ENCODE peak calls at places on chromosomes 6 and 20, in nine cellular contexts. D is psoas muscle; Y is astrocyte; A is CD8-positive, alpha-beta T cell; I is fibroblast of lung; B is GM12865; H is ovary; Q is Panc1; T is mammary epithelial cell. Z is an unnamed sample.

GRCh38 chr6:33846226-33846625 is 42.4 kb upstream of the MLN start:
- DNase-seq in B (no peak), Q (no peak), Y (no peak), D (no peak), I (no peak), H (no peak), T (peak; percentile 78), A (no peak), Z (no peak)

GRCh38 chr6:41625442-41625841 is 12.8 kb upstream of the MDFI start:
- DNase-seq in H (no peak), T (peak; percentile 79), A (peak; percentile 16), Q (no peak), Y (no peak), I (no peak), D (peak; percentile 39), B (no peak), Z (peak; percentile 48)

GRCh38 chr6:71330501-71330900 is 41.9 kb downstream of the OGFRL1 start:
- DNase-seq in A (no peak), H (no peak), I (no peak), D (no peak), Y (no peak), T (no peak), Q (no peak), B (no peak), Z (no peak)

GRCh38 chr6:43005844-43006243 is 7.9 kb downstream of the MEA1 start:
- DNase-seq in Q (no peak), T (no peak), B (no peak), I (no peak), H (no peak), D (no peak), A (no peak), Y (no peak), Z (no peak)

GRCh38 chr6:106103728-106104109 is 17.6 kb downstream of the PRDM1 start:
- DNase-seq in H (no peak), A (peak; percentile 45), Y (no peak), D (no peak), I (no peak), Q (no peak), B (peak; percentile 82), T (peak; percentile 59), Z (no peak)

GRCh38 chr6:12288844-12289654 is 1.1 kb upstream of the EDN1 start:
- DNase-seq in B (peak; percentile 79), D (no peak), Y (peak; percentile 44), Q (peak; percentile 73), I (peak; percentile 61), H (peak; percentile 35), T (peak; percentile 69), A (peak; percentile 40), Z (peak; percentile 83)

GRCh38 chr20:40741507-40742106 is 52.6 kb upstream of the MAFB start:
- DNase-seq in I (peak; percentile 55), A (peak; percentile 27), H (no peak), Q (peak; percentile 25), B (peak; percentile 67), Y (peak; percentile 9), T (peak; percentile 37), D (peak; percentile 27), Z (peak; percentile 61)

GRCh38 chr6:130778946-130779657 is 48.1 kb upstream of the SMLR1 start:
- DNase-seq in A (no peak), Q (no peak), B (no peak), T (peak; percentile 5), D (no peak), Y (peak; percentile 78), I (peak; percentile 87), H (no peak), Z (peak; percentile 80)

GRCh38 chr20:1122388-1123315 is 4.2 kb downstream of the PSMF1 start:
- DNase-seq in Y (peak; percentile 11), T (no peak), D (peak; percentile 31), H (no peak), A (no peak), I (peak; percentile 76), Q (peak; percentile 30), B (peak; percentile 14), Z (peak; percentile 72)

GRCh38 chr6:43933111-43933885 is 163.3 kb downstream of the VEGFA start:
- DNase-seq in H (no peak), Q (no peak), I (peak; percentile 80), B (no peak), T (no peak), A (no peak), D (no peak), Y (peak; percentile 43), Z (no peak)

GRCh38 chr20:17626217-17627007 is 55.6 kb downstream of the RRBP1 start:
- DNase-seq in B (no peak), D (peak; percentile 71), Q (no peak), Y (no peak), I (no peak), T (no peak), H (no peak), A (no peak), Z (no peak)

GRCh38 chr6:91167846-91168245 is 581.0 kb upstream of the MAP3K7 start:
- DNase-seq in T (no peak), Y (no peak), A (no peak), Q (no peak), B (no peak), D (no peak), H (no peak), I (no peak), Z (no peak)

GRCh38 chr6:136035378-136036070 is 184.0 kb downstream of the PDE7B start:
- DNase-seq in T (no peak), Y (peak; percentile 47), Q (no peak), I (peak; percentile 60), H (no peak), B (no peak), A (no peak), D (no peak), Z (peak; percentile 93)

GRCh38 chr20:26169506-26169905 is 472.9 kb upstream of the ZNF337 start:
- DNase-seq in B (no peak), D (no peak), H (no peak), T (no peak), A (no peak), I (no peak), Y (peak; percentile 82), Q (no peak), Z (peak; percentile 72)

GRCh38 chr6:150258381-150258780 is 110.4 kb upstream of the IYD start:
- DNase-seq in T (no peak), Y (no peak), B (no peak), H (no peak), Q (no peak), A (no peak), I (no peak), D (no peak), Z (no peak)

GRCh38 chr6:11653028-11653583 is 115.6 kb downstream of the TMEM170B start:
- DNase-seq in I (peak; percentile 85), Y (peak; percentile 93), H (peak; percentile 46), T (peak; percentile 60), B (peak; percentile 71), Q (no peak), A (no peak), D (no peak), Z (peak; percentile 96)

GRCh38 chr20:15673206-15673605 is 900.0 kb downstream of the KIF16B start:
- DNase-seq in I (peak; percentile 52), Y (peak; percentile 73), D (no peak), Q (no peak), H (no peak), T (peak; percentile 53), B (no peak), A (no peak), Z (peak; percentile 79)

GRCh38 chr20:64109390-64109747 is 2.0 kb upstream of the NPBWR2 start:
- DNase-seq in D (no peak), H (no peak), Q (no peak), B (no peak), Y (no peak), I (no peak), T (no peak), A (no peak), Z (no peak)

DNA sequence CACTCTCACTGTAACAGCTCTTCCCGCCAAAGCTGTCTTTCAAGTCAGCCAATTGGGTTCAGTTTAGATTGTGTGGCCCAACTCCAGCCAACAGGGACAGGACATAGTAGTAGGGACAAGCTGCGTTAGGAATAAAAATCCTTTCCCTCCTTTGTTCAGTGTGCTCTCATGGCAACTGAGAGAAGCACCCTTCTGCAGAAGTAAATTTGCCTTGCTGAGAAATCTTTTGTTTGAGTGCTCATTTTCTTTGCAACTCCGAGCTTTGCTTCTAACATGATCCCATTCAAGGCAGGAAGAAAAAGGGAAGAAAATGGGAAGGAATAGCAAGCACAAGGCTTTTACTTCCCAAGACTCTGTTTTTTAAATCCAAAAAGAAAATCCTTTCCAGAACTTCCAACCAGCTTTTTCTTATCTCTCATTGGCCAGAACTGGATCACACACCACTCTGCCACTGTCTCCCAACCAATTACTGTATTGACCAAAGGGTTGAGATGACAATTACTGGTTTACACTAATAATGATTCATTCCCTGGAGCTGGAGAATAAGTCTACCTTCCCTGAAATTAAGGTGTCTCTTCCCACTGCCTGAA is 52.7 kb downstream of the STX11 start:
- DNase-seq in T (no peak), H (no peak), Y (no peak), A (no peak), D (no peak), I (no peak), B (no peak), Q (no peak), Z (no peak)
- H3K4me3 ChIP-seq in T (no peak overlapping the region), H (no peak overlapping the region), Y (no peak overlapping the region), A (no peak overlapping the region), D (no peak overlapping the region), I (no peak overlapping the region), B (no peak overlapping the region), Q (no peak overlapping the region), Z (no peak overlapping the region)

GRCh38 chr6:111212625-111213024 is 125.3 kb downstream of the SLC16A10 start:
- DNase-seq in B (no peak), I (no peak), D (no peak), Q (no peak), H (no peak), A (no peak), T (no peak), Y (no peak), Z (no peak)
- TF ChIP-seq CTCF in B (no peak), I (no peak), D (no peak), Q (no peak), H (no peak), A (no peak), T (no peak), Y (no peak), Z (no peak)

DNA sequence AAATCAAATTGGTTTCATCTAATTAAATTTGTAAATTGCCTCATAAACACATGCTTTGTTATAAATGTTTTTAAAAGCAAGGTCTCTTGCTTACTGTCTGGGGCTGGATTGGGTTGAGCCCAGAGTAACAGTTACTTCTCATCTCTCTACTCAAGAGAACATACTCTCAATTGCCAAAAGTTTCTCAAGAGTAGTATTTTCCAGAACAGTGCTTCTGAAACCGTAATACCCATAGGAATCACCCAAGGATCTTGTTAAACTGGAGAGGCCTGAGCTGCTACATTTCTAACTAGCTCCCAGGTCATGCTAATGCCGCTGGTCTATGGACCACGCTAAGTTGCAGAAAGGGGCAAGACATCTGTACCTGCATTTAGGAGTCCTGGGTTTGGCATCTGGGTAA is 744.9 kb downstream of the PTPRT start:
- DNase-seq in I (no peak), A (no peak), Y (no peak), H (no peak), T (no peak), D (no peak), Q (no peak), B (no peak), Z (no peak)
- H3K4me3 ChIP-seq in I (no peak overlapping the region), A (no peak overlapping the region), Y (no peak overlapping the region), H (no peak overlapping the region), T (no peak overlapping the region), D (no peak overlapping the region), Q (no peak overlapping the region), B (no peak overlapping the region), Z (no peak overlapping the region)

GRCh38 chr6:89597988-89598387 is 40.6 kb downstream of the LYRM2 start:
- DNase-seq in T (peak; percentile 76), I (peak; percentile 6), Q (peak; percentile 4), A (no peak), B (no peak), H (no peak), Y (peak; percentile 12), D (no peak), Z (peak; percentile 56)
- TF ChIP-seq CTCF in T (peak; percentile 21), I (no peak), Q (peak; percentile 39), A (no peak), B (no peak), H (peak; percentile 7), Y (no peak), D (no peak), Z (no peak)